ENCODE peak calls at places on chromosome 4, in five cellular contexts. O is colonic mucosa, A is A673, K is mammary epithelial cell, B is heart left ventricle. Y is an unnamed sample.

GRCh38 chr4:12409507-12410190 is 981.0 kb upstream of the HS3ST1 start:
- DNase-seq in O (no peak), K (peak), B (no peak), A (no peak), Y (no peak)

GRCh38 chr4:1309261-1310010 is 19.7 kb downstream of the MAEA start:
- DNase-seq in B (peak), K (peak), O (peak), A (peak), Y (peak)

GRCh38 chr4:122758033-122758432 is 25.5 kb downstream of the BBS12 start:
- DNase-seq in K (no peak), A (peak), B (no peak), O (no peak), Y (no peak)

GRCh38 chr4:156946508-156947197 is 24.9 kb downstream of the PDGFC start:
- DNase-seq in K (peak), O (no peak), A (no peak), B (no peak), Y (no peak)

GRCh38 chr4:169854090-169854489 is 96.3 kb upstream of the HPF1 start:
- DNase-seq in K (peak), A (no peak), B (no peak), O (no peak), Y (no peak)

GRCh38 chr4:175811171-175811570 is 893 bp downstream of the GPM6A start:
- DNase-seq in B (no peak), K (no peak), A (no peak), O (no peak), Y (no peak)

GRCh38 chr4:76948441-76949292 is 885 bp upstream of the SEPTIN11 start:
- DNase-seq in A (peak), B (peak), K (peak), O (peak), Y (peak)

GRCh38 chr4:41748074-41748787 is at the start of gene PHOX2B:
- DNase-seq in A (no peak), B (no peak), K (no peak), O (no peak), Y (no peak)

GRCh38 chr4:137471895-137472294 is 60.4 kb downstream of the PCDH18 start:
- DNase-seq in A (no peak), B (no peak), K (peak), O (no peak), Y (no peak)

GRCh38 chr4:105551968-105552746 is at the start of gene ARHGEF38:
- DNase-seq in A (peak), O (peak), B (no peak), K (peak), Y (no peak)
- H3K4me3 ChIP-seq in A (no peak), O (peak), B (no peak), K (no peak), Y (no peak)

GRCh38 chr4:36187723-36188333 is 56.5 kb downstream of the ARAP2 start:
- DNase-seq in A (peak), O (no peak), B (no peak), K (peak), Y (no peak)
- TF ChIP-seq CTCF in A (peak), O (peak), B (peak), K (peak), Y (peak)

DNA sequence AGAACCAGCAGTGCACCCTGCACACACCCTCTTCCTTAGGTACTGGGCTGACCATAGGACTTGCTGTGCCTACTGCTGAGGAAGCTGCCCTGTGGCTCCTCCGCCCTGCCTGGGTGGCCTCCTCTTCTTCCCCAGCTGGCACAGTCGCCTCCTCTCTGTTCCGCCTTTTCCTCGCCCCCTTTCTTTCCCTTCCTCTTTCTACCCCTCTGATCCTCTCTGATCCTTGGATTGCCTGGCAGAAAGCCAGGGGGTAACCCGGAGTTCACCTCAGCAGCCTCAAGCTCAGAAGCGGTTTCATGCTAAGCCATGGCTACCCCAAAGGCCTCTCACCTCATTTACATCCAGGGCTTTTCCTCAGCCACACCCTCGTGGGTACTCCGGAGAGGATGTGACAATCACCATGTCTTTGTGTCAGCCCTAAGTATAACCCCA is 136.2 kb downstream of the SMIM20 start:
- DNase-seq in O (no peak), B (peak), A (no peak), K (no peak), Y (no peak)
- H3K27ac ChIP-seq in O (no peak), B (no peak), A (no peak), K (no peak), Y (no peak)

GRCh38 chr4:17771284-17771908 is 10.0 kb downstream of the FAM184B start:
- DNase-seq in A (no peak), K (peak), O (no peak), B (no peak), Y (no peak)
- H3K4me3 ChIP-seq in A (no peak), K (peak), O (no peak), B (no peak), Y (no peak)

DNA sequence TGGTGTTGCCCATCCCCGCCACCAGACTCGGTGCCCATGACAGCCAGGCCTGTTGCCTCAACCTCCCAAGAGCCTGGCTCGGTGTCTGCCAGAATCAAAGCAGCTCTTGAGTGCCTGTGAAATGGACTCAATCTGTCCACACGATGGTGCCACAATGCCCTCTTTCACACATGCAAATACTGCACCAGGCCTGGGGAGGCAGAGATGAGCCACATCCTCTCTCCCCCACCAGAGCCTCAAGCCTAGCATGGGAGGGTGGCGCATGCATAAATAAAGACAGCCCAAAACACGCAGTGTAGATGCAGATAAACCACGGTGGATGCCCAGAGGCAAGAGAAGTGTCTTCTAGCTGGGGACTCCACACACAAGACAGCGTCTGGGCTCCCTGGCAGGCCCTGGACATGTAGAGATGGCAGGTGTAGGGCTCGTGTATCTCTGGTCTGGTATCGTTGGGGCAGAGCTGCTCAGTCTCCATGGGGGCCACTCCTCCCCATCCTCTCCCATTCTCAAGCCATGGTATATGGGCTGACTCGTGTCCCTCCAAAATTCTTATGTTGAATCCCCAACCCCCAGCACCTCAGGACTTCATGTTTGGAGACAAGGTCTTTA is 65.6 kb downstream of the JAKMIP1 start:
- DNase-seq in B (no peak), A (peak), K (no peak), O (no peak), Y (no peak)
- TF ChIP-seq CTCF in B (no peak), A (peak), K (no peak), O (no peak), Y (peak)